ENCODE peak calls at places on chromosomes 4 and X, in six cellular contexts. N, I, H, S, L and D are unnamed samples.

GRCh38 chr4:89371614-89372013 is 64.0 kb upstream of the GPRIN3 start:
- DNase-seq in N (no peak), I (no peak), H (no peak), S (no peak), L (no peak), D (no peak)

GRCh38 chr4:43244688-43245382 is 352.3 kb downstream of the GRXCR1 start:
- DNase-seq in N (no peak), I (no peak), H (no peak), S (no peak), L (no peak), D (no peak)

GRCh38 chrX:67692246-67692645 is 148.4 kb downstream of the AR start:
- DNase-seq in N (peak), I (no peak), H (no peak), S (no peak), L (no peak), D (no peak)

GRCh38 chr4:153623491-153623890 is 60.6 kb upstream of the TLR2 start:
- DNase-seq in N (no peak), I (no peak), H (no peak), S (no peak), L (no peak), D (no peak)

GRCh38 chr4:15729910-15730533 is 27.2 kb downstream of the BST1 start:
- DNase-seq in N (peak), I (no peak), H (no peak), S (peak), L (no peak), D (no peak)

GRCh38 chr4:48831532-48832015 is 686 bp downstream of the OCIAD1 start:
- DNase-seq in N (no peak), I (no peak), H (no peak), S (no peak), L (no peak), D (no peak)

GRCh38 chrX:49230500-49231232 is 2.5 kb downstream of the CACNA1F start:
- DNase-seq in N (peak), I (peak), H (no peak), S (peak), L (peak), D (peak)

GRCh38 chr4:52172166-52172565 is 121.1 kb downstream of the SPATA18 start:
- DNase-seq in N (no peak), I (no peak), H (no peak), S (no peak), L (no peak), D (no peak)

GRCh38 chr4:172985552-172985951 is 183.1 kb upstream of the GALNT7 start:
- DNase-seq in N (no peak), I (no peak), H (no peak), S (no peak), L (no peak), D (no peak)

GRCh38 chrX:134990475-134991473 is at the start of gene SMIM10:
- DNase-seq in N (peak), I (peak), H (peak), S (no peak), L (peak), D (peak)

GRCh38 chr4:1192091-1192492 is 19.7 kb upstream of the SPON2 start:
- DNase-seq in N (peak), I (peak), H (no peak), S (no peak), L (no peak), D (peak)

GRCh38 chr4:5894266-5894665 is 1.4 kb upstream of the CRMP1 start:
- DNase-seq in N (no peak), I (no peak), H (no peak), S (no peak), L (no peak), D (no peak)

GRCh38 chrX:84469226-84469625 is 33.0 kb downstream of the HDX start:
- DNase-seq in N (no peak), I (no peak), H (no peak), S (no peak), L (no peak), D (no peak)

GRCh38 chrX:137427061-137427778 is 138.7 kb upstream of the ZIC3 start:
- DNase-seq in N (no peak), I (no peak), H (no peak), S (no peak), L (no peak), D (no peak)

GRCh38 chrX:110418220-110418856 is 59.7 kb downstream of the RTL9 start:
- DNase-seq in N (peak), I (peak), H (peak), S (no peak), L (no peak), D (no peak)

GRCh38 chrX:107669885-107670628 is 41.7 kb downstream of the PRPS1 start:
- DNase-seq in N (no peak), I (no peak), H (no peak), S (no peak), L (no peak), D (no peak)

GRCh38 chr4:154743683-154744340 is at the start of gene LRAT:
- DNase-seq in N (no peak), I (peak), H (peak), S (no peak), L (peak), D (no peak)

GRCh38 chrX:101383679-101384078 is 2.3 kb downstream of the BTK start:
- DNase-seq in N (no peak), I (no peak), H (no peak), S (no peak), L (no peak), D (no peak)

GRCh38 chr4:167000141-167000852 is 234.0 kb downstream of the SPOCK3 start:
- DNase-seq in N (no peak), I (no peak), H (no peak), S (no peak), L (no peak), D (no peak)

GRCh38 chr4:109411964-109412363 is 21.7 kb upstream of the SEC24B start:
- DNase-seq in N (no peak), I (peak), H (no peak), S (no peak), L (no peak), D (peak)

GRCh38 chr4:1098311-1098925 is 14.9 kb downstream of the RNF212 start:
- DNase-seq in N (no peak), I (no peak), H (no peak), S (no peak), L (no peak), D (no peak)

GRCh38 chr4:158540125-158540907 is 18.6 kb downstream of the RXFP1 start:
- DNase-seq in N (no peak), I (no peak), H (no peak), S (no peak), L (no peak), D (no peak)

GRCh38 chrX:103656623-103657022 is 27.8 kb downstream of the TCEAL1 start:
- DNase-seq in N (peak), I (no peak), H (no peak), S (no peak), L (no peak), D (no peak)